ENCODE peak calls at places on chromosomes 4 and X, in seven cellular contexts. P is K562, W is GM23248, K is PC-3, L is mammary epithelial cell, N is HCT116, J is GM12878. B is an unnamed sample.

GRCh38 chr4:137267024-137267423 is 265.3 kb downstream of the PCDH18 start:
- DNase-seq in W (peak; percentile 87), L (peak; percentile 68), J (no peak), P (no peak), K (peak; percentile 24), N (no peak), B (peak; percentile 78)

GRCh38 chr4:39621582-39621981 is 17.1 kb downstream of the SMIM14 start:
- DNase-seq in K (peak; percentile 75), P (peak; percentile 21), J (no peak), L (peak; percentile 11), W (peak; percentile 90), N (peak; percentile 51), B (peak; percentile 69)

GRCh38 chr4:9970399-9971011 is 50.8 kb downstream of the SLC2A9 start:
- DNase-seq in K (no peak), W (no peak), N (no peak), L (no peak), J (peak; percentile 41), P (no peak), B (no peak)

GRCh38 chr4:120672558-120673147 is 249.9 kb downstream of the PRDM5 start:
- DNase-seq in K (no peak), J (no peak), P (no peak), W (no peak), N (no peak), L (no peak), B (no peak)

GRCh38 chr4:118927976-118928375 is 39.3 kb downstream of the SYNPO2 start:
- DNase-seq in N (no peak), P (no peak), J (no peak), W (no peak), L (no peak), K (no peak), B (peak; percentile 38)

GRCh38 chr4:79528241-79528706 is 120.2 kb upstream of the GK2 start:
- DNase-seq in L (peak; percentile 52), P (no peak), N (no peak), J (no peak), K (peak; percentile 38), W (no peak), B (no peak)

GRCh38 chr4:73698217-73698616 is 42.2 kb upstream of the CXCL8 start:
- DNase-seq in W (peak; percentile 63), N (no peak), J (no peak), K (peak; percentile 44), P (no peak), L (peak; percentile 87), B (no peak)

GRCh38 chrX:12974797-12975669 is at the start of gene TMSB4X:
- DNase-seq in W (peak; percentile 88), J (no peak), L (peak; percentile 76), K (peak; percentile 81), P (peak; percentile 84), N (no peak), B (peak; percentile 76)

GRCh38 chr4:186719925-186720694 is 3.5 kb downstream of the FAT1 start:
- DNase-seq in J (no peak), K (peak; percentile 50), P (peak; percentile 35), W (peak; percentile 46), L (peak; percentile 41), N (no peak), B (peak; percentile 40)

GRCh38 chr4:153973942-153974341 is 185.1 kb upstream of the SFRP2 start:
- DNase-seq in K (no peak), N (no peak), P (no peak), L (no peak), W (no peak), J (no peak), B (no peak)

GRCh38 chr4:110629214-110629754 is 6.4 kb upstream of the PITX2 start:
- DNase-seq in W (no peak), K (no peak), L (no peak), P (no peak), J (no peak), N (no peak), B (no peak)
- TF ChIP-seq EZH2 in W (no peak), K (no peak), L (peak; percentile 84), P (no peak), J (no peak), N (no peak), B (peak; percentile 79)

GRCh38 chr4:173527103-173527876 is 2.7 kb downstream of the HAND2 start:
- DNase-seq in L (no peak), N (no peak), W (peak; percentile 75), J (no peak), P (no peak), K (no peak), B (no peak)
- TF ChIP-seq EZH2 in L (peak; percentile 65), N (no peak), W (no peak), J (no peak), P (no peak), K (no peak), B (peak; percentile 87)

DNA sequence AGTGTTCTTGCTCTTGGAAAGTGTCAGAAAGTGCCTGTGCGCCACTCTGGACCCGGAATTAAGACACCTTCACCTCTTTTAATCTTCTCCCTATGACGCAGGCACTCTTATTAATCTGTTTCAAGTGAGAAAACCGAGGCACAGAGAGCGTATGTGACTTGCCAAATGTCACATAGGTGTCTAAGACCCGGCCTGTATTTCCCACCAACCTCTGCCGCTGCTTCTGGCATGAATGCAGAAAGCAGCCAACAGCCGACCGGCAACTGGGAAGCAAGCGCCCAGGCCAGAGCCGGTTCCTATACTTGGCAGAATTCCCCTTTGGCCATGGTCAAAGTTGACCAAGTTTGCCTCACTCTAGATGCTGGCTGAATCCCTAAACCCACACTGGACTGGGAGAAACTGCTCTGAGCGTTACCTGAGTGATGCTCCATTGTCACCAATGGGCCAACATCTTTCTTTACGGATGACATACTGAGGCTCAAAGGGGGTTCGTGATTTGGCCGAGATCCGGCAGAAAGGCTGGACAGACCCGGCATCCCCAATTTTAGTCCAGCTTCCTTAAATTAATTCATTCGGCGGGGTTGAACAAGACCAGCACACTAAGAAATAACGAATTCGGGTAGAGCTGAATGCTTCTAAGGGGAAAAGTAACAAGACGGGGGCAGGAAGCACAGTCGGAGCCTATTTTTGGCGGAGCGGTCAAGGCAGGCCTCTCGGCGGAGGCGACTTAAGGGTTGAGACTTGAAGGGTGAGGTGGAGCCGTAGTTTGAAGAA is 11.2 kb downstream of the MSX1 start:
- DNase-seq in K (no peak), L (no peak), N (no peak), P (no peak), W (no peak), J (no peak), B (no peak)
- TF ChIP-seq EZH2 in K (no peak), L (no peak), N (no peak), P (peak; percentile 19), W (peak; percentile 85), J (no peak), B (no peak)

GRCh38 chr4:83535520-83535944 is 376 bp upstream of the GPAT3 start:
- DNase-seq in L (peak; percentile 78), J (no peak), P (no peak), N (peak; percentile 66), W (peak; percentile 76), K (peak; percentile 81), B (peak; percentile 72)

GRCh38 chr4:83536649-83537352 is 893 bp downstream of the GPAT3 start:
- DNase-seq in K (no peak), N (no peak), P (no peak), L (no peak), J (no peak), W (peak; percentile 18), B (no peak)

GRCh38 chr4:83535945-83536648 is at the start of gene GPAT3:
- DNase-seq in P (peak; percentile 84), L (peak; percentile 82), K (peak; percentile 87), W (peak; percentile 86), N (peak; percentile 75), J (no peak), B (peak; percentile 60)
- TF ChIP-seq EZH2 in P (no peak), L (no peak), K (no peak), W (no peak), N (no peak), J (no peak), B (no peak)

DNA sequence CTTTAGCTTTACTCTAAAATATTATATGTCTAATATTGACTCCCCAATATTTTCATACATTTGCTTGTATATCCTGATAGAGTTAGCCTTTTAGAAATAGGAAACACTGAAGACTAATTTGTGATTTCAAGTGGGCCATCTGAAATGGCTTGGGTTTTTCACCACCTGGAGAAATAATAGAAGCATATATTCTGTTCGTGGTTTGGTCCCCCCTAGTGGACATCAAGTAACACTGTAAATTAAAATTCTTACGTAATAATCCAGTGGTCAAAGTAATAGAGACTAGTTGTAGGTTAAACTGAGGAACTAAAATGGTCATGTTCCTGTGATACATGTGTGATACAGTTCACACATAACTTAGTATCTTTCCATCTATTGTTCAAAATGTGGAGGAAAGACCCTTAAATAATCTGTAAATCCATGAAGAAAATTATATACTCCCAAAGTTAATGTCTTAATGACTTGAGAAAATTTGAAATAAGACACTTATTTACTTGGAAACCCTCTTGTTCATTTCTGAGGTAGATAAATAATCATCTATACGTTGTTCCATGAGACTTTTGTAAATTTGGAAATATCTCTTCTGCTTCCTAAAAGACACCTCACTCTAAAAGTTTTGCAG is 79.8 kb upstream of the SMARCAD1 start:
- DNase-seq in J (no peak), P (peak; percentile 46), K (peak; percentile 33), N (peak; percentile 50), L (peak; percentile 19), W (peak; percentile 54), B (peak; percentile 32)
- TF ChIP-seq EZH2 in J (no peak), P (no peak), K (no peak), N (no peak), L (no peak), W (no peak), B (no peak)